ENCODE peak calls at places on chromosomes 5 and 9, in seven cellular contexts. L is heart left ventricle, H is breast epithelium, D is stomach, B is sigmoid colon, C is adrenal gland, I is tibial nerve. T is an unnamed sample. For H3K27me3, the result is how much of the 10 kb centered on the place peaks cover.

GRCh38 chr9:83959061-83959460 is 21.0 kb downstream of the HNRNPK start:
- DNase-seq in I (no peak), L (no peak), B (no peak), H (no peak), C (peak), D (no peak), T (no peak)

GRCh38 chr9:110536802-110537201 is 42.7 kb downstream of the SVEP1 start:
- DNase-seq in H (no peak), C (no peak), L (no peak), B (no peak), D (no peak), I (no peak), T (no peak)

GRCh38 chr5:56155085-56155484 is 78.0 kb downstream of the ANKRD55 start:
- DNase-seq in B (no peak), D (no peak), L (no peak), I (no peak), H (no peak), C (no peak), T (no peak)

GRCh38 chr5:14270212-14270702 is 127.1 kb downstream of the TRIO start:
- DNase-seq in B (no peak), I (no peak), C (peak), L (peak), H (no peak), D (no peak), T (peak)

GRCh38 chr5:78496373-78496772 is 136.0 kb downstream of the SCAMP1 start:
- DNase-seq in B (no peak), I (no peak), L (no peak), H (no peak), D (peak), C (no peak), T (no peak)

GRCh38 chr9:94865599-94866456 is 139.3 kb downstream of the AOPEP start:
- DNase-seq in H (no peak), I (no peak), D (peak), B (peak), L (peak), C (no peak), T (no peak)

GRCh38 chr5:147519380-147519779 is 9.5 kb upstream of the DPYSL3 start:
- DNase-seq in L (no peak), D (no peak), I (no peak), H (no peak), C (no peak), B (no peak), T (no peak)

GRCh38 chr9:17936365-17936764 is 357.5 kb downstream of the SH3GL2 start:
- DNase-seq in C (no peak), I (no peak), H (no peak), D (no peak), B (no peak), L (no peak), T (no peak)

GRCh38 chr5:15233566-15233965 is 266.4 kb upstream of the FBXL7 start:
- DNase-seq in D (no peak), H (no peak), B (no peak), L (no peak), C (no peak), I (no peak), T (no peak)

GRCh38 chr5:99000878-99001277 is 72.1 kb upstream of the CHD1 start:
- DNase-seq in I (no peak), L (no peak), D (no peak), H (no peak), B (no peak), C (no peak), T (no peak)

GRCh38 chr5:72692273-72692672 is 124.2 kb upstream of the TNPO1 start:
- DNase-seq in D (no peak), H (no peak), I (no peak), C (no peak), L (no peak), B (no peak), T (no peak)

GRCh38 chr5:176438959-176439757 is 9.0 kb upstream of the FAF2 start:
- DNase-seq in H (no peak), D (no peak), B (no peak), I (no peak), C (no peak), L (no peak), T (no peak)

GRCh38 chr5:39670391-39670790 is 245.6 kb upstream of the DAB2 start:
- DNase-seq in B (no peak), H (no peak), D (no peak), L (no peak), C (no peak), I (no peak), T (no peak)

GRCh38 chr9:127209948-127210621 is 54.5 kb upstream of the GARNL3 start:
- DNase-seq in D (no peak), L (no peak), C (no peak), B (no peak), I (no peak), H (no peak), T (no peak)

GRCh38 chr5:157828949-157829639 is 29.9 kb downstream of the CLINT1 start:
- DNase-seq in D (no peak), H (no peak), B (no peak), I (no peak), C (no peak), L (no peak), T (no peak)

GRCh38 chr5:125576823-125577222 is 830.4 kb upstream of the ZNF608 start:
- DNase-seq in D (no peak), B (no peak), H (no peak), I (no peak), L (no peak), C (peak), T (no peak)

GRCh38 chr9:1018121-1018520 is 32.0 kb upstream of the DMRT2 start:
- DNase-seq in B (no peak), L (no peak), C (no peak), H (no peak), D (no peak), I (no peak), T (peak)

GRCh38 chr5:175840050-175840841 is 31.1 kb upstream of the CPLX2 start:
- DNase-seq in H (no peak), D (no peak), I (no peak), L (no peak), B (no peak), C (no peak), T (no peak)

GRCh38 chr5:124395287-124395686 is 351.2 kb downstream of the ZNF608 start:
- DNase-seq in L (no peak), H (no peak), C (no peak), I (no peak), D (no peak), B (no peak), T (no peak)

GRCh38 chr5:39173069-39173468 is 46.3 kb downstream of the FYB1 start:
- DNase-seq in D (no peak), B (no peak), C (no peak), I (no peak), H (no peak), L (no peak), T (no peak)

GRCh38 chr5:54902817-54903473 is 82.4 kb downstream of the ESM1 start:
- DNase-seq in L (no peak), I (no peak), H (no peak), B (no peak), C (no peak), D (no peak), T (no peak)

GRCh38 chr5:124963236-124963929 is 216.9 kb upstream of the ZNF608 start:
- DNase-seq in C (no peak), H (no peak), L (no peak), D (no peak), I (no peak), B (no peak), T (no peak)

GRCh38 chr5:13567819-13568218 is 376.7 kb downstream of the DNAH5 start:
- DNase-seq in D (no peak), L (no peak), I (no peak), B (no peak), H (no peak), C (no peak), T (no peak)

GRCh38 chr5:123496892-123497291 is 15.1 kb upstream of the CSNK1G3 start:
- DNase-seq in H (no peak), D (no peak), B (no peak), C (no peak), L (no peak), I (no peak), T (peak)

GRCh38 chr5:177416334-177416733 is 7.0 kb upstream of the F12 start:
- DNase-seq in I (no peak), D (no peak), C (no peak), H (no peak), L (no peak), B (no peak), T (no peak)

GRCh38 chr5:149152317-149152746 is 11.0 kb downstream of the ABLIM3 start:
- DNase-seq in H (no peak), C (no peak), B (no peak), I (no peak), L (no peak), D (no peak), T (no peak)

GRCh38 chr9:91899611-91900010 is 50.4 kb downstream of the ROR2 start:
- DNase-seq in L (no peak), C (no peak), D (no peak), B (no peak), I (no peak), H (no peak), T (no peak)

GRCh38 chr9:88953401-88954029 is 37.8 kb upstream of the S1PR3 start:
- DNase-seq in C (no peak), B (no peak), L (peak), D (no peak), I (no peak), H (no peak), T (no peak)

GRCh38 chr9:89740722-89741121 is 135.9 kb downstream of the GADD45G start:
- DNase-seq in D (no peak), I (no peak), B (no peak), C (no peak), L (no peak), H (no peak), T (no peak)

GRCh38 chr9:132160802-132161742 is 786 bp upstream of the NTNG2 start:
- DNase-seq in I (no peak), L (peak), C (peak), B (no peak), H (no peak), D (peak), T (peak)

GRCh38 chr5:132438931-132439330 is 51.6 kb downstream of the IRF1 start:
- DNase-seq in H (no peak), B (no peak), I (no peak), L (no peak), D (no peak), C (peak), T (no peak)

GRCh38 chr9:126516561-126516935 is 97.2 kb upstream of the LMX1B start:
- DNase-seq in I (no peak), D (no peak), B (no peak), C (no peak), L (no peak), H (no peak), T (no peak)

GRCh38 chr9:109270971-109271900 is 49.6 kb downstream of the EPB41L4B start:
- DNase-seq in H (no peak), L (no peak), I (no peak), B (no peak), D (no peak), C (no peak), T (peak)

GRCh38 chr5:124661317-124662141 is 84.9 kb downstream of the ZNF608 start:
- DNase-seq in D (peak), H (no peak), L (no peak), C (no peak), B (no peak), I (no peak), T (peak)

GRCh38 chr5:77210091-77211012 is at the start of gene PDE8B:
- DNase-seq in H (no peak), I (no peak), B (no peak), D (no peak), L (no peak), C (no peak), T (no peak)

GRCh38 chr5:58934629-58935097 is 351.8 kb downstream of the RAB3C start:
- DNase-seq in I (no peak), B (no peak), D (no peak), L (no peak), H (no peak), C (no peak), T (no peak)

GRCh38 chr5:58938568-58939424 is 355.9 kb downstream of the RAB3C start:
- DNase-seq in D (no peak), C (no peak), L (no peak), H (no peak), I (no peak), B (no peak), T (no peak)

GRCh38 chr5:58939664-58940063 is 356.8 kb downstream of the RAB3C start:
- DNase-seq in L (no peak), D (no peak), I (no peak), C (no peak), H (no peak), B (no peak), T (no peak)

GRCh38 chr5:58933891-58934628 is 351.2 kb downstream of the RAB3C start:
- DNase-seq in I (no peak), L (no peak), C (no peak), B (no peak), D (no peak), H (no peak), T (no peak)

GRCh38 chr5:58937031-58937681 is 354.3 kb downstream of the RAB3C start:
- DNase-seq in L (no peak), H (no peak), D (no peak), B (no peak), I (no peak), C (no peak), T (no peak)
- TF ChIP-seq POLR2A in L (no peak), H (no peak), D (no peak), B (no peak), I (no peak), C (no peak), T (no peak)

GRCh38 chr5:142664067-142664466 is 21.8 kb downstream of the FGF1 start:
- DNase-seq in I (no peak), L (no peak), D (no peak), H (no peak), C (no peak), B (no peak), T (no peak)
- TF ChIP-seq CTCF in I (no peak), L (no peak), D (no peak), H (no peak), C (no peak), B (no peak), T (no peak)

GRCh38 chr5:24538345-24538744 is 106.4 kb downstream of the CDH10 start:
- DNase-seq in B (no peak), L (no peak), H (no peak), I (no peak), D (no peak), C (no peak), T (no peak)

GRCh38 chr5:24535646-24536045 is 109.1 kb downstream of the CDH10 start:
- DNase-seq in I (no peak), B (no peak), L (no peak), C (no peak), D (no peak), H (no peak), T (no peak)

GRCh38 chr5:24539625-24540024 is 105.2 kb downstream of the CDH10 start:
- DNase-seq in D (no peak), I (no peak), L (no peak), B (no peak), H (no peak), C (no peak), T (no peak)
- H3K27me3 ChIP-seq in D (under half), I (under half), L (under half), B (under half), H (under half), C (under half), T (under half)

DNA sequence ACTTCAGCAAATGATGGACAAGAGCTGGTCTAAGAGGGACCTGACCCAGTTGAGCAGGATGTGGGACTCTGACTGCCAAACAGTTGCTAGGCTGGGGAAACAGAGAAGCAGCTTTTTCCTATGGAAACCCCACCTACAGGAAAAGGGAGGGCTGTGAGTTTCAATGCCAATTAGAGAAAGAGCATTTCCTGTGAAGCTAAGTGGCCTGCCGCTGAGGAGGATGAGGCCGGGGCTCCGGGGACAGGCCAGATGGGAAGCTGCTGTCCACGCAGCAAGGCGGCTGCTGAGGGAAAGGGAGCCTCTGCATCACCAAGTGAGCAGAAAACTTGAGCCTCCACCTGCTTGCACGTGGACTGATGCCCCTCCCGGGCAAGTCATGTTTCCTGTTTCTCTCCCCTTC is at the start of gene PCDH12:
- DNase-seq in L (peak), I (no peak), C (peak), B (peak), D (no peak), H (no peak), T (no peak)
- TF ChIP-seq POLR2A in L (no peak), I (no peak), C (peak), B (no peak), D (no peak), H (no peak), T (peak)

GRCh38 chr5:322942-323879 is 1.7 kb downstream of the AHRR start:
- DNase-seq in D (no peak), H (no peak), L (no peak), I (no peak), B (no peak), C (no peak), T (no peak)

GRCh38 chr5:321726-322251 is 275 bp downstream of the AHRR start:
- DNase-seq in H (no peak), I (no peak), B (no peak), D (no peak), L (no peak), C (no peak), T (no peak)

GRCh38 chr5:320524-321232 is 836 bp upstream of the AHRR start:
- DNase-seq in B (no peak), H (no peak), D (no peak), L (no peak), C (no peak), I (no peak), T (no peak)

GRCh38 chr5:322281-322941 is 897 bp downstream of the AHRR start:
- DNase-seq in L (no peak), C (no peak), D (no peak), I (no peak), B (no peak), H (no peak), T (no peak)

GRCh38 chr5:321233-321725 is at the start of gene AHRR:
- DNase-seq in C (peak), D (peak), L (peak), H (no peak), B (no peak), I (no peak), T (peak)
- TF ChIP-seq CTCF in C (no peak), D (peak), L (peak), H (no peak), B (no peak), I (peak), T (no peak)

GRCh38 chr5:570886-571285 is 41.3 kb upstream of the CEP72 start:
- DNase-seq in L (no peak), B (peak), I (no peak), H (no peak), D (no peak), C (no peak), T (no peak)
- H3K27me3 ChIP-seq in L (half or more), B (half or more), I (under half), H (under half), D (under half), C (under half), T (under half)